ENCODE peak calls at places on chromosomes 16 and 17, in six cellular contexts. One of them, this sample, is unnamed.

GRCh38 chr17:64736804-64737492 is 74.8 kb upstream of the SMURF2 start:
- DNase-seq in cardiac muscle cell: no peak
- DNase-seq in left ventricle myocardium inferior: no peak
- DNase-seq in GM23338: peak; percentile 56
- DNase-seq in keratinocyte: peak; percentile 42
- DNase-seq in AG04450: peak; percentile 21
- DNase-seq in this sample: no peak

GRCh38 chr17:59513934-59514841 is 51.2 kb upstream of the DHX40 start:
- DNase-seq in cardiac muscle cell: peak; percentile 98
- DNase-seq in left ventricle myocardium inferior: peak; percentile 82
- DNase-seq in GM23338: no peak
- DNase-seq in keratinocyte: no peak
- DNase-seq in AG04450: peak; percentile 8
- DNase-seq in this sample: no peak

GRCh38 chr17:81806461-81807209 is 2.7 kb downstream of the GCGR start:
- DNase-seq in cardiac muscle cell: no peak
- DNase-seq in left ventricle myocardium inferior: no peak
- DNase-seq in GM23338: peak; percentile 37
- DNase-seq in keratinocyte: no peak
- DNase-seq in AG04450: no peak
- DNase-seq in this sample: no peak

GRCh38 chr16:54944002-54944401 is 13.3 kb downstream of the IRX5 start:
- DNase-seq in cardiac muscle cell: no peak
- DNase-seq in left ventricle myocardium inferior: no peak
- DNase-seq in GM23338: no peak
- DNase-seq in keratinocyte: no peak
- DNase-seq in AG04450: no peak
- DNase-seq in this sample: no peak

GRCh38 chr17:41785876-41786226 is 660 bp downstream of the JUP start:
- DNase-seq in cardiac muscle cell: peak; percentile 35
- DNase-seq in left ventricle myocardium inferior: no peak
- DNase-seq in GM23338: peak; percentile 79
- DNase-seq in keratinocyte: no peak
- DNase-seq in AG04450: no peak
- DNase-seq in this sample: no peak

GRCh38 chr16:10756574-10756973 is 12.9 kb downstream of the NUBP1 start:
- DNase-seq in cardiac muscle cell: peak; percentile 31
- DNase-seq in left ventricle myocardium inferior: no peak
- DNase-seq in GM23338: no peak
- DNase-seq in keratinocyte: no peak
- DNase-seq in AG04450: no peak
- DNase-seq in this sample: no peak

GRCh38 chr16:73126453-73126853 is 78.5 kb upstream of the ZFHX3 start:
- DNase-seq in cardiac muscle cell: no peak
- DNase-seq in left ventricle myocardium inferior: peak; percentile 53
- DNase-seq in GM23338: no peak
- DNase-seq in keratinocyte: no peak
- DNase-seq in AG04450: no peak
- DNase-seq in this sample: no peak

GRCh38 chr16:85657267-85657650 is 31.5 kb downstream of the GINS2 start:
- DNase-seq in cardiac muscle cell: no peak
- DNase-seq in left ventricle myocardium inferior: no peak
- DNase-seq in GM23338: no peak
- DNase-seq in keratinocyte: no peak
- DNase-seq in AG04450: no peak
- DNase-seq in this sample: no peak

GRCh38 chr17:83012873-83013778 is 66.3 kb upstream of the METRNL start:
- DNase-seq in cardiac muscle cell: no peak
- DNase-seq in left ventricle myocardium inferior: no peak
- DNase-seq in GM23338: no peak
- DNase-seq in keratinocyte: no peak
- DNase-seq in AG04450: peak; percentile 87
- DNase-seq in this sample: no peak

GRCh38 chr16:11241480-11242204 is 14.4 kb downstream of the SOCS1 start:
- DNase-seq in cardiac muscle cell: no peak
- DNase-seq in left ventricle myocardium inferior: no peak
- DNase-seq in GM23338: no peak
- DNase-seq in keratinocyte: no peak
- DNase-seq in AG04450: no peak
- DNase-seq in this sample: no peak

GRCh38 chr16:27097671-27098275 is 31.0 kb downstream of the C16orf82 start:
- DNase-seq in cardiac muscle cell: no peak
- DNase-seq in left ventricle myocardium inferior: peak; percentile 76
- DNase-seq in GM23338: no peak
- DNase-seq in keratinocyte: no peak
- DNase-seq in AG04450: no peak
- DNase-seq in this sample: no peak

GRCh38 chr17:40418428-40418706 is 671 bp upstream of the TOP2A start:
- DNase-seq in cardiac muscle cell: no peak
- DNase-seq in left ventricle myocardium inferior: no peak
- DNase-seq in GM23338: no peak
- DNase-seq in keratinocyte: no peak
- DNase-seq in AG04450: no peak
- DNase-seq in this sample: no peak

GRCh38 chr16:1745900-1746692 is 25.2 kb downstream of the NME3 start:
- DNase-seq in cardiac muscle cell: no peak
- DNase-seq in left ventricle myocardium inferior: no peak
- DNase-seq in GM23338: peak; percentile 31
- DNase-seq in keratinocyte: no peak
- DNase-seq in AG04450: peak; percentile 33
- DNase-seq in this sample: no peak

GRCh38 chr17:15913826-15914225 is 31.1 kb upstream of the ADORA2B start:
- DNase-seq in cardiac muscle cell: no peak
- DNase-seq in left ventricle myocardium inferior: no peak
- DNase-seq in GM23338: no peak
- DNase-seq in keratinocyte: no peak
- DNase-seq in AG04450: no peak
- DNase-seq in this sample: no peak

GRCh38 chr16:10870137-10870776 is 6.7 kb upstream of the CIITA start:
- DNase-seq in cardiac muscle cell: no peak
- DNase-seq in left ventricle myocardium inferior: no peak
- DNase-seq in GM23338: no peak
- DNase-seq in keratinocyte: no peak
- DNase-seq in AG04450: no peak
- DNase-seq in this sample: peak; percentile 61

GRCh38 chr17:51860934-51861561 is 297.5 kb downstream of the CA10 start:
- DNase-seq in cardiac muscle cell: peak; percentile 76
- DNase-seq in left ventricle myocardium inferior: no peak
- DNase-seq in GM23338: peak; percentile 90
- DNase-seq in keratinocyte: peak; percentile 19
- DNase-seq in AG04450: no peak
- DNase-seq in this sample: no peak

GRCh38 chr17:77492446-77493237 is 351.9 kb downstream of the SEC14L1 start:
- DNase-seq in cardiac muscle cell: no peak
- DNase-seq in left ventricle myocardium inferior: peak; percentile 16
- DNase-seq in GM23338: no peak
- DNase-seq in keratinocyte: no peak
- DNase-seq in AG04450: no peak
- DNase-seq in this sample: peak; percentile 12

GRCh38 chr16:27789595-27790241 is 239.8 kb downstream of the KATNIP start:
- DNase-seq in cardiac muscle cell: no peak
- DNase-seq in left ventricle myocardium inferior: no peak
- DNase-seq in GM23338: no peak
- DNase-seq in keratinocyte: no peak
- DNase-seq in AG04450: no peak
- DNase-seq in this sample: no peak

GRCh38 chr16:85613609-85614337 is 651 bp downstream of the GSE1 start:
- DNase-seq in cardiac muscle cell: peak; percentile 82
- DNase-seq in left ventricle myocardium inferior: peak; percentile 76
- DNase-seq in GM23338: peak; percentile 80
- DNase-seq in keratinocyte: no peak
- DNase-seq in AG04450: no peak
- DNase-seq in this sample: peak; percentile 58

GRCh38 chr16:52861614-52862022 is 191.1 kb downstream of the CHD9NB start:
- DNase-seq in cardiac muscle cell: peak; percentile 48
- DNase-seq in left ventricle myocardium inferior: no peak
- DNase-seq in GM23338: peak; percentile 71
- DNase-seq in keratinocyte: no peak
- DNase-seq in AG04450: no peak
- DNase-seq in this sample: no peak

GRCh38 chr17:50981279-50981678 is 115.1 kb upstream of the TOB1 start:
- DNase-seq in cardiac muscle cell: no peak
- DNase-seq in left ventricle myocardium inferior: no peak
- DNase-seq in GM23338: no peak
- DNase-seq in keratinocyte: no peak
- DNase-seq in AG04450: no peak
- DNase-seq in this sample: no peak

GRCh38 chr16:57807252-57807967 is 5.1 kb upstream of the KIFC3 start:
- DNase-seq in cardiac muscle cell: no peak
- DNase-seq in left ventricle myocardium inferior: no peak
- DNase-seq in GM23338: no peak
- DNase-seq in keratinocyte: no peak
- DNase-seq in AG04450: no peak
- DNase-seq in this sample: no peak

GRCh38 chr17:2059837-2060658 is 5.1 kb downstream of the HIC1 start:
- DNase-seq in cardiac muscle cell: no peak
- DNase-seq in left ventricle myocardium inferior: no peak
- DNase-seq in GM23338: no peak
- DNase-seq in keratinocyte: no peak
- DNase-seq in AG04450: no peak
- DNase-seq in this sample: no peak

DNA sequence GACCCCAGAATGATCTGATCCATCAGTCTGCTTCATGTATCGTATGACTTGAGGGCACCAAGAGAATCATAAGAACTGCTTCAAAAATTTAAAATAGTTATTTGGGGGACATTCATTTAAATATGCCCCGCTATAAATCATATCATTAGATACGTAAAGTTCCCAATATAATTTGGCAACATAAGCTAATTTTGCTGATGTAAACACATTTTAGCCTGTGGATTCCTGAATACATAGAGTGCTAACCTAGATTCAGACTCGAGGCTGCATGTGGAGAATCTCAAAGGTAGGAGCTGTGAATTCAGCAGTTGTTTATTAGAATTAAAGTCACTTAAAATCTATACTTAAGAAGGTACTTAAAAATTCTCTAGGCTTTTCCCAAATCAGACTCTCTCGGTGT is 24.9 kb downstream of the ANKFN1 start:
- DNase-seq in cardiac muscle cell: no peak
- DNase-seq in left ventricle myocardium inferior: no peak
- DNase-seq in GM23338: no peak
- DNase-seq in keratinocyte: no peak
- DNase-seq in AG04450: no peak
- DNase-seq in this sample: no peak
- H3K4me3 ChIP-seq in cardiac muscle cell: no peak overlapping the region
- H3K4me3 ChIP-seq in left ventricle myocardium inferior: no peak overlapping the region
- H3K4me3 ChIP-seq in GM23338: no peak overlapping the region
- H3K4me3 ChIP-seq in keratinocyte: no peak overlapping the region
- H3K4me3 ChIP-seq in AG04450: no peak overlapping the region
- H3K4me3 ChIP-seq in this sample: no peak overlapping the region

GRCh38 chr17:9900744-9901143 is 4.3 kb downstream of the RCVRN start:
- DNase-seq in cardiac muscle cell: no peak
- DNase-seq in left ventricle myocardium inferior: no peak
- DNase-seq in GM23338: no peak
- DNase-seq in keratinocyte: no peak
- DNase-seq in AG04450: no peak
- DNase-seq in this sample: no peak
- H3K27me3 ChIP-seq in cardiac muscle cell: no peaks in the 10 kb centered on the region
- H3K27me3 ChIP-seq in left ventricle myocardium inferior: peaks cover 39% of the 10 kb centered on the region
- H3K27me3 ChIP-seq in GM23338: no peaks in the 10 kb centered on the region
- H3K27me3 ChIP-seq in keratinocyte: no peaks in the 10 kb centered on the region
- H3K27me3 ChIP-seq in AG04450: no peaks in the 10 kb centered on the region
- H3K27me3 ChIP-seq in this sample: peaks cover 1% of the 10 kb centered on the region

GRCh38 chr17:45370949-45371413 is 54.2 kb upstream of the MAP3K14 start:
- DNase-seq in cardiac muscle cell: no peak
- DNase-seq in left ventricle myocardium inferior: no peak
- DNase-seq in GM23338: no peak
- DNase-seq in keratinocyte: no peak
- DNase-seq in AG04450: no peak
- DNase-seq in this sample: no peak

GRCh38 chr17:45368661-45369060 is 51.8 kb upstream of the MAP3K14 start:
- DNase-seq in cardiac muscle cell: no peak
- DNase-seq in left ventricle myocardium inferior: no peak
- DNase-seq in GM23338: no peak
- DNase-seq in keratinocyte: no peak
- DNase-seq in AG04450: peak; percentile 85
- DNase-seq in this sample: no peak

GRCh38 chr17:45372325-45372869 is 55.6 kb upstream of the MAP3K14 start:
- DNase-seq in cardiac muscle cell: no peak
- DNase-seq in left ventricle myocardium inferior: no peak
- DNase-seq in GM23338: no peak
- DNase-seq in keratinocyte: no peak
- DNase-seq in AG04450: no peak
- DNase-seq in this sample: no peak

GRCh38 chr17:45374501-45374900 is 57.7 kb upstream of the MAP3K14 start:
- DNase-seq in cardiac muscle cell: no peak
- DNase-seq in left ventricle myocardium inferior: no peak
- DNase-seq in GM23338: no peak
- DNase-seq in keratinocyte: no peak
- DNase-seq in AG04450: no peak
- DNase-seq in this sample: no peak

DNA sequence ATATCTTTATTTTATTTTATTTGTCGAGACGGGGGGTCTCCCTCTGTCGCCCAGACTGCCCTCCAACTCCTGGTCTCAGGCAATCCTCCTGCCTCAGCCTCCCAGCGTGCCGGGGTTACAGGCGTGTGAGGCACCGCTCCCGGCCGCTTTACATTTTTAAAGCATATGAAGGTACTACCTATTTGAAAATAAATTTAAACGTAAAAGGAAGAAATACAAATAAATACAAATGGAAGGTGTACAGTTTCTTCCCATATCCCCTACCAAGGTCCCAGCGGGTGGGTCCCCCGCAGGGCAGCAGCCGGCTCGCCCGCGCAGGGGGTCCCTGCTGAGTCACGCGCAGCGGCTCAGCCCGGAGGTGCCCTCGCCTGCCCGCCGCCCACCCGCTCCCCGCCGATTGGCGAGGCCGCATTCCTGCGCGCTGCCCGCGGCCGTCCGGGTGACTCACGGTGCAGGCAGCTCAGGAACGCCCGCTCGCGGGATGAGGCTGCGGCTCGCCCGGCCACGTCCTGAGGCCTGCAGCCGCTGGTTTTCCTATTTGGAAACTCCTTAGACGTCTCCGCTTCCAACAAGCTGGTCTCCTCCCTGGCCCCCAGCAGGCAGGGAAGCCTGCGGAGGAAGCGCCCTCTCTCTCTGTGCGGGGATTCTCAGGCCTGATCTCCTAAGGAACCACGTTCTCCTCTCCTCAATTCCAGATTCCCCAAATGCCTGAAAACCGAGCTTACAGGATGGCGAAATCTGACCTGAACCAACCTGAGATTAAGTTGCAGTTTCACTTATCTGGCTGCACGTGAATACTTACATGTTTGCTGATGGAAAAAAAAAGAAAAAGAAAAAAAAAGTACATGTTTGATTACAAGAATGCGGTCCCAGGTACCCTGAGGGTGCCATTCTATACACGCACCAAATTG is 54.8 kb upstream of the MAP3K14 start:
- DNase-seq in cardiac muscle cell: peak; percentile 91
- DNase-seq in left ventricle myocardium inferior: peak; percentile 84
- DNase-seq in GM23338: peak; percentile 95
- DNase-seq in keratinocyte: peak; percentile 59
- DNase-seq in AG04450: peak; percentile 93
- DNase-seq in this sample: no peak
- H3K4me3 ChIP-seq in cardiac muscle cell: no peak overlapping the region
- H3K4me3 ChIP-seq in left ventricle myocardium inferior: peak overlapping the region; percentile 57
- H3K4me3 ChIP-seq in GM23338: peak overlapping the region; percentile 32
- H3K4me3 ChIP-seq in keratinocyte: no peak overlapping the region
- H3K4me3 ChIP-seq in AG04450: peak overlapping the region; percentile 29
- H3K4me3 ChIP-seq in this sample: no peak overlapping the region

GRCh38 chr17:73749337-73749807 is 105.1 kb upstream of the SDK2 start:
- DNase-seq in cardiac muscle cell: no peak
- DNase-seq in left ventricle myocardium inferior: no peak
- DNase-seq in GM23338: no peak
- DNase-seq in keratinocyte: peak; percentile 32
- DNase-seq in AG04450: no peak
- DNase-seq in this sample: no peak
- H3K27me3 ChIP-seq in cardiac muscle cell: no peaks in the 10 kb centered on the region
- H3K27me3 ChIP-seq in left ventricle myocardium inferior: peaks cover 10% of the 10 kb centered on the region
- H3K27me3 ChIP-seq in GM23338: no peaks in the 10 kb centered on the region
- H3K27me3 ChIP-seq in keratinocyte: peaks cover 33% of the 10 kb centered on the region
- H3K27me3 ChIP-seq in AG04450: no peaks in the 10 kb centered on the region
- H3K27me3 ChIP-seq in this sample: peaks cover 2% of the 10 kb centered on the region

GRCh38 chr17:43210576-43210975 is 1.1 kb upstream of the TMEM106A start:
- DNase-seq in cardiac muscle cell: no peak
- DNase-seq in left ventricle myocardium inferior: no peak
- DNase-seq in GM23338: no peak
- DNase-seq in keratinocyte: no peak
- DNase-seq in AG04450: no peak
- DNase-seq in this sample: no peak
- H3K4me3 ChIP-seq in cardiac muscle cell: no peak overlapping the region
- H3K4me3 ChIP-seq in left ventricle myocardium inferior: no peak overlapping the region
- H3K4me3 ChIP-seq in GM23338: no peak overlapping the region
- H3K4me3 ChIP-seq in keratinocyte: no peak overlapping the region
- H3K4me3 ChIP-seq in AG04450: no peak overlapping the region
- H3K4me3 ChIP-seq in this sample: peak overlapping the region; percentile 78